ENCODE peak calls at places on chromosomes 6 and 20, in ten cellular contexts. T, P, A, C, O, G, X, S, D and H are unnamed samples.

GRCh38 chr6:132961122-132961521 is 146.8 kb downstream of the RPS12 start:
- DNase-seq in T (no peak), X (no peak), P (no peak), A (no peak), G (no peak), C (no peak), D (no peak), S (peak; percentile 63), O (no peak), H (no peak)

GRCh38 chr20:23068283-23068682 is 17.8 kb downstream of the CD93 start:
- DNase-seq in X (no peak), A (no peak), G (no peak), O (no peak), T (no peak), P (no peak), D (no peak), S (no peak), C (no peak), H (no peak)

GRCh38 chr20:62625516-62625915 is 16.8 kb upstream of the SLCO4A1 start:
- DNase-seq in A (no peak), D (no peak), C (no peak), G (no peak), T (no peak), P (no peak), S (no peak), X (no peak), O (no peak), H (no peak)

GRCh38 chr6:149887343-149887742 is 10.6 kb downstream of the RAET1E start:
- DNase-seq in C (no peak), T (no peak), D (no peak), O (no peak), X (no peak), A (no peak), P (no peak), G (no peak), S (peak; percentile 91), H (no peak)

GRCh38 chr6:149166324-149166723 is 151.2 kb upstream of the TAB2 start:
- DNase-seq in O (no peak), S (no peak), P (no peak), C (no peak), D (no peak), X (no peak), G (no peak), A (no peak), T (no peak), H (no peak)

GRCh38 chr6:160992323-160993314 is 1.1 kb downstream of the MAP3K4 start:
- DNase-seq in P (peak; percentile 51), T (peak; percentile 65), A (no peak), C (peak; percentile 22), D (peak; percentile 71), X (peak; percentile 75), O (peak; percentile 25), G (peak; percentile 79), S (no peak), H (peak; percentile 77)

GRCh38 chr6:139029470-139030210 is 1.1 kb downstream of the ABRACL start:
- DNase-seq in X (peak; percentile 85), G (peak; percentile 69), C (peak; percentile 20), T (no peak), D (peak; percentile 82), O (peak; percentile 64), P (peak; percentile 4), A (peak; percentile 81), S (no peak), H (peak; percentile 85)

GRCh38 chr6:90288404-90288803 is 8.2 kb downstream of the BACH2 start:
- DNase-seq in S (no peak), A (no peak), O (no peak), G (no peak), X (no peak), P (no peak), D (no peak), C (no peak), T (no peak), H (no peak)

GRCh38 chr6:85041376-85041775 is 277.0 kb upstream of the TBX18 start:
- DNase-seq in S (no peak), D (no peak), A (no peak), X (no peak), G (no peak), T (no peak), P (no peak), O (no peak), C (no peak), H (no peak)

GRCh38 chr20:24686156-24686555 is 216.7 kb downstream of the SYNDIG1 start:
- DNase-seq in D (no peak), C (no peak), A (peak; percentile 13), O (no peak), X (no peak), S (no peak), G (no peak), T (no peak), P (no peak), H (no peak)

GRCh38 chr20:56440346-56441007 is 27.9 kb upstream of the RTF2 start:
- DNase-seq in P (peak; percentile 68), A (peak; percentile 21), T (peak; percentile 53), D (no peak), S (no peak), C (no peak), X (no peak), G (no peak), O (no peak), H (peak; percentile 21)

GRCh38 chr6:129748901-129749748 is 39.1 kb upstream of the ARHGAP18 start:
- DNase-seq in T (no peak), X (no peak), D (no peak), C (no peak), S (no peak), G (no peak), P (no peak), A (no peak), O (no peak), H (no peak)

GRCh38 chr20:17448071-17448470 is 83.1 kb downstream of the BFSP1 start:
- DNase-seq in S (no peak), A (no peak), G (no peak), T (no peak), O (no peak), C (no peak), P (no peak), X (no peak), D (no peak), H (no peak)

GRCh38 chr20:48897298-48898044 is 24.0 kb upstream of the ARFGEF2 start:
- DNase-seq in S (peak; percentile 96), C (no peak), D (peak; percentile 89), X (no peak), P (no peak), O (no peak), T (no peak), A (peak; percentile 25), G (no peak), H (no peak)

GRCh38 chr6:131451330-131452195 is 121.5 kb upstream of the ARG1 start:
- DNase-seq in S (no peak), A (no peak), O (no peak), X (no peak), T (no peak), C (no peak), G (peak; percentile 23), P (no peak), D (no peak), H (no peak)

DNA sequence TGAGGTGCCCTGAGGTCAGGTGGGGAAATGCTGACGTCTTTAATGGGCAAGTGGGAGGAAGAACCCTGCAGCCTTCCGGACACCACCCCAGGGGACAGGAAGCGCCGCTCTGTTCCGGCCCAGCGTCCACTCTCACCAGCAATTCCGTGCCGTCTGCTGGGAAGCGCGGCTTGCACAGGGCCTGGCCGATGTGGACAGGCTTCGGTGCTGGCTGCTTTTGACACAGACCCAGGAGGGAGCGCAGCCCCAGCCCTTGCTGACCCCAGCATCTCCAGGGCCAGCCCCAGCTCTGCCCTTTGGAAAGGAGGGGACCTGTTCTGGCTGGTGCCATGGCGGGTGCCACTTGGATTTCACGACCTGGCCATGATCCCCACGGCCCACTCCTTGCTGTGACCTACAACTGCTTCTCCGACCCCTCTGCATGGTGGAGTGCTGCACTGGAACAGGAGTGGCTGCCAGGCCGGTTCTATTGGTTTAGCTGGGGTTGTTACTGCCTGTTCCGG is 123.2 kb downstream of the DLL1 start:
- DNase-seq in T (no peak), D (no peak), A (no peak), X (no peak), P (no peak), S (no peak), O (peak; percentile 32), C (no peak), G (no peak), H (no peak)
- H3K9me3 ChIP-seq in T (no peaks in the 10 kb centered on the region), D (no peaks in the 10 kb centered on the region), A (no peaks in the 10 kb centered on the region), X (no peaks in the 10 kb centered on the region), P (no peaks in the 10 kb centered on the region), S (no peaks in the 10 kb centered on the region), O (no peaks in the 10 kb centered on the region), C (no peaks in the 10 kb centered on the region), G (no peaks in the 10 kb centered on the region), H (peaks cover 2% of the 10 kb centered on the region)

GRCh38 chr20:31681769-31682168 is 40.9 kb downstream of the BCL2L1 start:
- DNase-seq in A (no peak), G (no peak), S (no peak), D (no peak), X (no peak), P (no peak), O (no peak), T (no peak), C (no peak), H (no peak)
- H3K27ac ChIP-seq in A (no peak overlapping the region), G (peak overlapping the region; percentile 89), S (peak overlapping the region; percentile 40), D (peak overlapping the region; percentile 18), X (no peak overlapping the region), P (no peak overlapping the region), O (peak overlapping the region; percentile 95), T (no peak overlapping the region), C (peak overlapping the region; percentile 32), H (no peak overlapping the region)

DNA sequence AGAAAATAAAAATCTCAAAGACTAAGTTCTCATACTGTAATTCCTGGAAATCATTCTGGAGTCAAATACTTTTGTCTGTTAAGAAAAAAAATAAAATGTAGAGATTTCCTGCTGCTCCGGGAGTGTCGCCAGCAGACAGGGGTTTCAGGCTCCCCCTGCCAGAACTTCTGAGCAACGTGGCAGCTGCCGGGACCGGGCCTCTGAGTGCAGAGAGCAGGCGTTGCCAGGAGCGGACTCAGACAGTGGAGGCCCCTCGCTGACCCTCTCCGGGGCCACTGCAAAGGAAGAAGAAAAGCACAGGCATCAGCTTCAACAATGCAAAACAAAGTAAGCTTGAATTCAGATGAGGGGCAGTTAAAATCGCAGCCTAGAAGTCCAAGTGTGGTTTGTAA is 95.5 kb downstream of the THBS2 start:
- DNase-seq in D (no peak), T (no peak), G (no peak), S (no peak), X (no peak), A (peak; percentile 80), O (peak; percentile 52), C (no peak), P (no peak), H (no peak)
- H3K9me3 ChIP-seq in D (no peaks in the 10 kb centered on the region), T (no peaks in the 10 kb centered on the region), G (no peaks in the 10 kb centered on the region), S (no peaks in the 10 kb centered on the region), X (no peaks in the 10 kb centered on the region), A (no peaks in the 10 kb centered on the region), O (no peaks in the 10 kb centered on the region), C (no peaks in the 10 kb centered on the region), P (no peaks in the 10 kb centered on the region), H (no peaks in the 10 kb centered on the region)

DNA sequence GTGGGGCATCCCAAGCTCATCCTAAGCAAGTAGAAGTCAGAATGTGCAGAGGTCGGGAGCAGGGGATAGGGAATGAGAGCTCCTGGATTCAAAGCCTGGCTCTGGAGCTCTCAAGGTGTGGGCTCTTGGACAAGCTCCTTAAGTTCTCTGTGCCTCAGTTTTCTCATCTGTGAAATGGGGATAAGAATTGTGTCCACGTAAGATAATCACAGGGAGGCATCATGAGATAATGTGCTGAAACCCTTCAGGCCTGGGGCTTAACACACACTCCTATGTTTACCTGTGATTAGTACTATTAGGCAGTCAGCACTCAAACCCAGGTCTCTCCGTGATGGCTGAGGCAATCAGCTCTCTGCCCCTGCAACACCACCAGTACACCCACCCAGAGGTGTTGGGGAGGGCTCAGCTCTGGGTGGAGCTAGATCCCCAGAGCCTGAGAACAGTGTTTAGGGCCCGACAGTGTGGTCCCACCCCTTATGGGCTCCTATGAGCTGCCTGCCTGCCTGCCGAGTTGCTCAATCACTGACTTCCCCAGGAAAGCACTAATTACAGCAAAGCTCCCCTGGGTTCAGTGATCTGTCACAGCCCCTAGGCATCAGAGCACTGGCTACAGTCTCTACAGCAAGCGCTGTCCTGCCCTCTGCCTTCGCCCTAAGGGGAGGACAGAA is 6.3 kb upstream of the SIRPA start:
- DNase-seq in T (no peak), O (no peak), A (no peak), P (no peak), G (no peak), S (peak; percentile 57), X (no peak), C (no peak), D (no peak), H (no peak)
- H3K27ac ChIP-seq in T (no peak overlapping the region), O (no peak overlapping the region), A (no peak overlapping the region), P (no peak overlapping the region), G (no peak overlapping the region), S (no peak overlapping the region), X (no peak overlapping the region), C (no peak overlapping the region), D (no peak overlapping the region), H (no peak overlapping the region)